ENCODE peak calls at places on chromosomes 6 and 20, in eight cellular contexts. M is GDM1; K is ecto neural progenitor cell; Q is effector CD4-positive, alpha-beta T cell; S is NCI-H510A; E is NCI-H1436 treated with DMSO at 0.1 percent for 48 hours; U is endothelial cell; Z is NCI-H187. V is an unnamed sample.

GRCh38 chr6:75213732-75214131 is 7.9 kb upstream of the COL12A1 start:
- DNase-seq in M (no peak), K (no peak), Q (no peak), S (no peak), E (no peak), U (no peak), Z (no peak), V (no peak)

GRCh38 chr6:156564128-156564806 is 212.9 kb upstream of the ARID1B start:
- DNase-seq in M (peak; percentile 35), K (peak; percentile 84), Q (peak; percentile 63), S (peak; percentile 66), E (no peak), U (peak; percentile 86), Z (peak; percentile 60), V (peak; percentile 85)

GRCh38 chr20:40677343-40677924 is 11.6 kb downstream of the MAFB start:
- DNase-seq in M (no peak), K (no peak), Q (no peak), S (no peak), E (no peak), U (no peak), Z (no peak), V (no peak)

GRCh38 chr6:89146748-89147715 is 1.2 kb downstream of the PM20D2 start:
- DNase-seq in M (no peak), K (no peak), Q (no peak), S (no peak), E (no peak), U (no peak), Z (no peak), V (no peak)

GRCh38 chr6:38216451-38216850 is 396.9 kb downstream of the ZFAND3 start:
- DNase-seq in M (no peak), K (no peak), Q (no peak), S (no peak), E (no peak), U (no peak), Z (no peak), V (no peak)

GRCh38 chr6:15474196-15474595 is 188.6 kb downstream of the DTNBP1 start:
- DNase-seq in M (no peak), K (no peak), Q (no peak), S (no peak), E (no peak), U (no peak), Z (no peak), V (no peak)

GRCh38 chr20:54680872-54681297 is 205.5 kb downstream of the DOK5 start:
- DNase-seq in M (no peak), K (peak; percentile 61), Q (no peak), S (peak; percentile 9), E (no peak), U (peak; percentile 39), Z (no peak), V (peak; percentile 47)

GRCh38 chr20:23225407-23226060 is 125.1 kb upstream of the NXT1 start:
- DNase-seq in M (no peak), K (no peak), Q (no peak), S (no peak), E (no peak), U (no peak), Z (no peak), V (no peak)

GRCh38 chr6:85498596-85499258 is 48.8 kb downstream of the NT5E start:
- DNase-seq in M (no peak), K (no peak), Q (no peak), S (no peak), E (no peak), U (no peak), Z (no peak), V (no peak)

GRCh38 chr6:2940851-2941250 is 30.5 kb downstream of the SERPINB6 start:
- DNase-seq in M (no peak), K (peak; percentile 22), Q (no peak), S (no peak), E (no peak), U (no peak), Z (no peak), V (no peak)

V was measured in nephron progenitor cell.